ENCODE peak calls at places on chromosomes 11 and 22, in six cellular contexts. R, X, N, B, T and W are unnamed samples.

GRCh38 chr11:36352919-36353318 is 56.8 kb downstream of the PRR5L start:
- DNase-seq in R (no peak), X (no peak), N (no peak), B (no peak), T (no peak), W (peak)

GRCh38 chr22:28716686-28717085 is 24.9 kb downstream of the CHEK2 start:
- DNase-seq in R (no peak), X (no peak), N (no peak), B (no peak), T (no peak), W (no peak)

GRCh38 chr22:28019881-28020861 is 101.1 kb upstream of the PITPNB start:
- DNase-seq in R (peak), X (peak), N (peak), B (no peak), T (peak), W (peak)

GRCh38 chr11:19953342-19953741 is 206.9 kb downstream of the DBX1 start:
- DNase-seq in R (no peak), X (peak), N (peak), B (no peak), T (no peak), W (no peak)

GRCh38 chr11:61928606-61929005 is 11.2 kb upstream of the RAB3IL1 start:
- DNase-seq in R (no peak), X (no peak), N (no peak), B (no peak), T (no peak), W (no peak)

GRCh38 chr11:66720223-66720898 is 8.7 kb downstream of the SPTBN2 start:
- DNase-seq in R (no peak), X (no peak), N (peak), B (peak), T (no peak), W (no peak)

GRCh38 chr11:35622070-35622469 is 3.8 kb downstream of the FJX1 start:
- DNase-seq in R (no peak), X (no peak), N (no peak), B (peak), T (no peak), W (no peak)

GRCh38 chr11:117639601-117640000 is 157.4 kb downstream of the DSCAML1 start:
- DNase-seq in R (no peak), X (no peak), N (no peak), B (no peak), T (no peak), W (no peak)

GRCh38 chr11:112085822-112086421 is 634 bp downstream of the TIMM8B start:
- DNase-seq in R (peak), X (no peak), N (peak), B (no peak), T (no peak), W (peak)

GRCh38 chr11:63212742-63213141 is 30.7 kb downstream of the SLC22A25 start:
- DNase-seq in R (no peak), X (no peak), N (peak), B (no peak), T (no peak), W (no peak)

GRCh38 chr22:19889951-19890350 is 35.3 kb upstream of the GNB1L start:
- DNase-seq in R (peak), X (no peak), N (no peak), B (no peak), T (no peak), W (no peak)

GRCh38 chr11:85682330-85683305 is 3.4 kb downstream of the CCDC89 start:
- DNase-seq in R (peak), X (peak), N (peak), B (no peak), T (peak), W (peak)

GRCh38 chr22:19419464-19420178 is 11.9 kb downstream of the HIRA start:
- DNase-seq in R (no peak), X (no peak), N (no peak), B (no peak), T (no peak), W (peak)

GRCh38 chr11:125950696-125951645 is 5.1 kb downstream of the VSIG10L2 start:
- DNase-seq in R (no peak), X (peak), N (no peak), B (no peak), T (peak), W (no peak)

GRCh38 chr11:45847908-45848316 is 637 bp downstream of the CRY2 start:
- DNase-seq in R (peak), X (peak), N (peak), B (no peak), T (peak), W (peak)

GRCh38 chr11:45848654-45849081 is 1.4 kb downstream of the CRY2 start:
- DNase-seq in R (no peak), X (peak), N (no peak), B (no peak), T (no peak), W (no peak)

GRCh38 chr11:45846174-45846675 is 1.1 kb upstream of the CRY2 start:
- DNase-seq in R (no peak), X (peak), N (no peak), B (no peak), T (no peak), W (no peak)

GRCh38 chr11:45844822-45845573 is 2.3 kb upstream of the CRY2 start:
- DNase-seq in R (no peak), X (no peak), N (no peak), B (no peak), T (no peak), W (no peak)

DNA sequence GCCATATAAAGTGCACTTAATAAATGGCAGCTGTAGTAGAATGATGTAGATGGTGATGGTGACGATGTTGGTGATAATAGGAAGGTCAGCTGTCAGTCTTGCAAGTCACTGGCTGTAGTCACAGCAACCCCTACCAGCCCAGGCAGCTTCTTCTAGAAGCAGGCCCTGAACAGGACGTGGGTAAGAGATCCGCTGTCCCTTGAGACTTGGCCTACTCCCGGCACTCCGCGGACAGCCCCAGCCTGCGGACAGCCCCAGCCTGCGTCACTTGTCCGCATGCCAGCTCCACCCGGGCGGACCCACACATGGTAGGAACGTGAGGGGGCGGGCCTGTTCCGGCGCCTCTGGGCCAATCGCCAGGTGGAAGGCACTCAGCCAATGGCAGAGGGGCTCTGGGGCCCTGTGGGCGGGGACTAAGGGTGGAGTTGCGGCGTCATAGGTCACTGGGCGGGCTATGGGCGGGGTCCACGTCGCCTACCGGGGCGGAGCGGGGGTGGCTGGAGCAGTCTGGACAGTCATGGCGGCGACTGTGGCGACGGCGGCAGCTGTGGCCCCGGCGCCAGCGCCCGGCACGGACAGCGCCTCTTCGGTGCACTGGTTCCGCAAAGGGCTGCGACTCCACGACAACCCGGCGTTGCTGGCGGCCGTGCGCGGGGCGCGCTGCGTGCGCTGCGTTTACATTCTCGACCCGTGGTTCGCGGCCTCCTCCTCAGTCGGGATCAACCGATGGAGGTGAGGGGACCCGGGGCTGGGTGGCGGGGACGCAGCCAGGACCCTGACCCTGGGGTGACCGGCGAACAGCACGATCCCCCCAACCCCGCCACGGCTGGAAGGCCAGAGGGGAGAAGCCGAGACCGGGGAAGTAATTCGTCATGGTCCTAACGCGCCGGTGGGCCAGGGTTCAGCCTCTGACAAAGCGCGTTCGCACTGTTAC is at the start of gene CRY2:
- DNase-seq in R (peak), X (peak), N (peak), B (peak), T (peak), W (peak)
- TF ChIP-seq CTCF in R (no peak), X (no peak), N (no peak), B (no peak), T (no peak), W (no peak)

GRCh38 chr11:30585067-30585891 is 874 bp downstream of the MPPED2 start:
- DNase-seq in R (peak), X (peak), N (no peak), B (no peak), T (peak), W (no peak)

GRCh38 chr11:30585892-30586250 is 282 bp downstream of the MPPED2 start:
- DNase-seq in R (peak), X (peak), N (no peak), B (no peak), T (peak), W (no peak)

GRCh38 chr11:30583505-30584280 is 2.5 kb downstream of the MPPED2 start:
- DNase-seq in R (no peak), X (peak), N (no peak), B (no peak), T (peak), W (no peak)

GRCh38 chr11:30581646-30582045 is 4.5 kb downstream of the MPPED2 start:
- DNase-seq in R (no peak), X (no peak), N (no peak), B (no peak), T (no peak), W (no peak)

GRCh38 chr11:30586251-30587144 is at the start of gene MPPED2:
- DNase-seq in R (peak), X (peak), N (peak), B (no peak), T (peak), W (peak)
- TF ChIP-seq CTCF in R (peak), X (no peak), N (peak), B (no peak), T (peak), W (peak)

DNA sequence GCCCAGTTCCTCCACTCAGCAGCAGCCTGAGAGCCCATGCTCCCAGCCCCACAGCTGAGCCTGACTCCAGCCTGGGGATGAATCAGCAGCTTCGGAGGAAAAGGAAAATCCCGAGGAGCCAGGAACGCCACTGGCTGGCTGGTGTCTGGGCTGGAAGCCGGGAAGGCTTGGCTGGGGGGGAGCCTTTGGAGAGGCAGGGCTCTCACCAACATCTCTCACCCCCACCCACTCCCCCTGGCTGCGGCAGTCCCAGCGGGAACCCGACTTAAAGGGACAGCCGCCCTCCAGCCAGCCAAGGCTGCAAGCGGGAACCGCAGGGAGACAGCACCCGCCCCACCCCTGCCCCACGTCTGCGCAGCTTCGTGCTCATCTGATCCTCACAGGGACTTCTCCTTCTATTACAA is 28.4 kb downstream of the KIAA0930 start:
- DNase-seq in R (peak), X (peak), N (peak), B (peak), T (peak), W (no peak)
- TF ChIP-seq CTCF in R (no peak), X (no peak), N (no peak), B (peak), T (no peak), W (no peak)

GRCh38 chr22:31097941-31098632 is 9.3 kb downstream of the SELENOM start:
- DNase-seq in R (no peak), X (no peak), N (no peak), B (no peak), T (no peak), W (no peak)

GRCh38 chr22:31095637-31096249 is 11.6 kb downstream of the SELENOM start:
- DNase-seq in R (no peak), X (no peak), N (no peak), B (no peak), T (no peak), W (no peak)

GRCh38 chr22:31098633-31099110 is 8.7 kb downstream of the SELENOM start:
- DNase-seq in R (no peak), X (no peak), N (no peak), B (no peak), T (peak), W (no peak)

GRCh38 chr22:31094741-31095140 is 12.6 kb downstream of the SELENOM start:
- DNase-seq in R (no peak), X (no peak), N (no peak), B (no peak), T (no peak), W (no peak)

DNA sequence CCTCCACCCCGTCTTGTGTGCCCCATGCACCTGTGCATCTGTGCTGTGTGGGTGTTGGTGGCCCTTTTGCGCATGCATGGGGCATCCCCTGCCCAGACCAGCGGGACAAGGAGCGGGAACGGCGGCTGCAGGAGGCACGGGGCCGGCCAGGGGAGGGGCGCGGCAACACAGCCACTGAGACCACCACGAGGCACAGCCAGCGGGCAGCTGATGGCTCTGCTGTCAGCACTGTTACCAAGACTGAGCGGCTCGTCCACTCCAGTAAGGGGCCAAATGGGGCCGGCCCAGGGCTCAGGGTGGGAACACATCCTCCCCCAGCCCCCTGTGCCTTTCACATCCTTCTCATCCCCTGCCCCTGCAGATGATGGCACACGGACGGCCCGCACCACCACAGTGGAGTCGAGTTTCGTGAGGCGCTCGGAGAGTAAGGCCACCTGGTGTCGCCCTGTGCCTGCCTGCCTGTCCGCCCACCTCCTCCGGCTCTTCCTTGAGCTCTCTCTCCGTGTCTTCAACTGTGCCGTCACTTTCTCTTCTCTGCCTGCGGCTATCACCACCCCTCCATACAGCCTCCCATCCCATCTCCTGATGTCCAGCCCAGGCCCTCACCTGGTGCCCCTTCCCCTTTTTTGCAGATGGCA is 10.6 kb downstream of the SELENOM start:
- DNase-seq in R (no peak), X (no peak), N (no peak), B (no peak), T (no peak), W (no peak)
- TF ChIP-seq CTCF in R (no peak), X (no peak), N (no peak), B (no peak), T (no peak), W (no peak)

DNA sequence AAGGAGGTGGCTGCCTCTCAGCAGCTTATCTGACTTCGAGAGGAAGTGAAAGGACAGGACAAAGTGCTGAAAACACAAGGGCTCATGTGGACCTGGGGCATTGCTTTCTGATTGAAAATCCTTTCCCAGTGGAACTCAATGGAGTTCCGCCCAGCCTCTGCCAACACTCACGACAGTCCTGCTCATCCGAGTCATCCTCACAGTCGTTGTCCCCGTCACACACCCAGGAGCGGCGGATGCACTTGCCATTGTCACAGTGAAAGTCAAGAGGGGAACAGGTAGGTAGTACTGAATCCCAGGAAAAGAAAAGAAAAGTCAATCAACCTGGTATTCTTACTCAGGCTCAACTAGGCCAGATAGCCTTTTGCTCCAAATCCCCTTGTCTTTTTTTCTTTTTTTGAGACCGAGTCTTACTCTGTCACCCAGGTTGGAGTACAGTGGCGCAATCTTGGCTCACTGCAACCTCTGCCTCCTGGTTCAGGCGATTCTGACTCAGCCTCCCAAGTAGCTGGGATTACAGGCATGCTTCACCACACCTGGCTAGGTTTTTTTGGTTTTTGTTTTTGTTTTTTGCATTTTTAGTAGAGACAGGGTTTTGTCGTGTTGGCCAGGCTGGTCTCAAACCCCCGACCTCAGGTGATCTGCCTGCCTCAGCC is 18.1 kb downstream of the LRP4 start:
- DNase-seq in R (no peak), X (no peak), N (no peak), B (no peak), T (no peak), W (no peak)
- TF ChIP-seq CTCF in R (no peak), X (no peak), N (no peak), B (no peak), T (no peak), W (no peak)

GRCh38 chr22:43883012-43883661 is 8.7 kb downstream of the PNPLA5 start:
- DNase-seq in R (peak), X (no peak), N (peak), B (no peak), T (peak), W (no peak)
- TF ChIP-seq CTCF in R (peak), X (no peak), N (peak), B (peak), T (no peak), W (peak)